ENCODE peak calls at places on chromosomes 6 and 20, in nine cellular contexts. One of them, this sample, is unnamed.

GRCh38 chr6:112253842-112254816 is at the start of gene LAMA4:
- DNase-seq in IMR-90: peak; percentile 69
- DNase-seq in heart right ventricle: peak; percentile 72
- DNase-seq in H54: peak; percentile 17
- DNase-seq in LoVo: peak; percentile 28
- DNase-seq in left colon: peak; percentile 18
- DNase-seq in SK-MEL-5: peak; percentile 70
- DNase-seq in GM13976: peak; percentile 41
- DNase-seq in hippocampal formation: peak; percentile 17
- DNase-seq in this sample: peak; percentile 6

GRCh38 chr20:54103067-54103761 is 32.8 kb upstream of the BCAS1 start:
- DNase-seq in IMR-90: peak; percentile 64
- DNase-seq in H54: peak; percentile 48
- DNase-seq in LoVo: peak; percentile 84
- DNase-seq in heart right ventricle: peak; percentile 68
- DNase-seq in GM13976: peak; percentile 71
- DNase-seq in SK-MEL-5: peak; percentile 89
- DNase-seq in hippocampal formation: peak; percentile 27
- DNase-seq in left colon: peak; percentile 94
- DNase-seq in this sample: peak; percentile 55

GRCh38 chr20:41376349-41376748 is 9.7 kb upstream of the EMILIN3 start:
- DNase-seq in SK-MEL-5: no peak
- DNase-seq in left colon: no peak
- DNase-seq in heart right ventricle: no peak
- DNase-seq in hippocampal formation: no peak
- DNase-seq in GM13976: no peak
- DNase-seq in H54: no peak
- DNase-seq in LoVo: no peak
- DNase-seq in IMR-90: no peak
- DNase-seq in this sample: no peak

GRCh38 chr6:166678426-166678825 is 51.4 kb upstream of the RPS6KA2 start:
- DNase-seq in LoVo: peak; percentile 56
- DNase-seq in GM13976: no peak
- DNase-seq in heart right ventricle: no peak
- DNase-seq in IMR-90: peak; percentile 63
- DNase-seq in SK-MEL-5: no peak
- DNase-seq in hippocampal formation: no peak
- DNase-seq in left colon: no peak
- DNase-seq in H54: no peak
- DNase-seq in this sample: no peak

GRCh38 chr20:15164726-15165125 is 827.3 kb upstream of the FLRT3 start:
- DNase-seq in GM13976: no peak
- DNase-seq in SK-MEL-5: no peak
- DNase-seq in hippocampal formation: no peak
- DNase-seq in LoVo: no peak
- DNase-seq in left colon: no peak
- DNase-seq in heart right ventricle: no peak
- DNase-seq in H54: no peak
- DNase-seq in IMR-90: no peak
- DNase-seq in this sample: no peak

GRCh38 chr6:128601060-128601459 is 80.7 kb upstream of the PTPRK start:
- DNase-seq in heart right ventricle: no peak
- DNase-seq in LoVo: no peak
- DNase-seq in H54: no peak
- DNase-seq in left colon: no peak
- DNase-seq in IMR-90: peak; percentile 49
- DNase-seq in hippocampal formation: no peak
- DNase-seq in SK-MEL-5: no peak
- DNase-seq in GM13976: no peak
- DNase-seq in this sample: no peak

GRCh38 chr20:10609726-10610125 is 64.1 kb downstream of the JAG1 start:
- DNase-seq in H54: no peak
- DNase-seq in left colon: no peak
- DNase-seq in LoVo: no peak
- DNase-seq in hippocampal formation: no peak
- DNase-seq in heart right ventricle: no peak
- DNase-seq in GM13976: no peak
- DNase-seq in IMR-90: peak; percentile 35
- DNase-seq in SK-MEL-5: no peak
- DNase-seq in this sample: no peak

GRCh38 chr6:90222008-90222407 is 74.6 kb downstream of the BACH2 start:
- DNase-seq in left colon: no peak
- DNase-seq in H54: no peak
- DNase-seq in GM13976: no peak
- DNase-seq in LoVo: no peak
- DNase-seq in hippocampal formation: no peak
- DNase-seq in heart right ventricle: no peak
- DNase-seq in IMR-90: no peak
- DNase-seq in SK-MEL-5: no peak
- DNase-seq in this sample: no peak

GRCh38 chr6:149093643-149094042 is 223.9 kb upstream of the TAB2 start:
- DNase-seq in SK-MEL-5: no peak
- DNase-seq in hippocampal formation: no peak
- DNase-seq in heart right ventricle: no peak
- DNase-seq in GM13976: no peak
- DNase-seq in LoVo: no peak
- DNase-seq in left colon: no peak
- DNase-seq in IMR-90: peak; percentile 75
- DNase-seq in H54: no peak
- DNase-seq in this sample: no peak

GRCh38 chr20:7984192-7984591 is 35.4 kb downstream of the TMX4 start:
- DNase-seq in left colon: no peak
- DNase-seq in heart right ventricle: no peak
- DNase-seq in hippocampal formation: no peak
- DNase-seq in SK-MEL-5: no peak
- DNase-seq in LoVo: no peak
- DNase-seq in H54: no peak
- DNase-seq in GM13976: no peak
- DNase-seq in IMR-90: no peak
- DNase-seq in this sample: no peak

GRCh38 chr20:12077835-12078374 is 160.2 kb downstream of the BTBD3 start:
- DNase-seq in heart right ventricle: no peak
- DNase-seq in LoVo: no peak
- DNase-seq in IMR-90: no peak
- DNase-seq in SK-MEL-5: no peak
- DNase-seq in hippocampal formation: no peak
- DNase-seq in H54: no peak
- DNase-seq in GM13976: no peak
- DNase-seq in left colon: no peak
- DNase-seq in this sample: no peak

GRCh38 chr6:4503700-4504099 is 272.5 kb upstream of the CDYL start:
- DNase-seq in left colon: no peak
- DNase-seq in LoVo: no peak
- DNase-seq in SK-MEL-5: no peak
- DNase-seq in hippocampal formation: no peak
- DNase-seq in heart right ventricle: no peak
- DNase-seq in H54: no peak
- DNase-seq in IMR-90: no peak
- DNase-seq in GM13976: no peak
- DNase-seq in this sample: no peak

GRCh38 chr6:31403283-31403989 is at the start of gene MICA:
- DNase-seq in hippocampal formation: peak; percentile 68
- DNase-seq in H54: peak; percentile 81
- DNase-seq in heart right ventricle: peak; percentile 83
- DNase-seq in LoVo: peak; percentile 94
- DNase-seq in IMR-90: peak; percentile 79
- DNase-seq in SK-MEL-5: peak; percentile 79
- DNase-seq in GM13976: peak; percentile 94
- DNase-seq in left colon: peak; percentile 94
- DNase-seq in this sample: peak; percentile 81

This sample was measured in NCI-H460.